ENCODE peak calls at places on chromosomes 12 and 14, in four cellular contexts. E is GM23248; B is CD8-positive, alpha-beta memory T cell; A is PC-9. Z is an unnamed sample. For H3K36me3 and H3K4me1, the result is how much of the 10 kb centered on the place peaks cover.

GRCh38 chr12:130816055-130816454 is 23.0 kb downstream of the STX2 start:
- DNase-seq in E (no peak), B (no peak), A (no peak), Z (no peak)

GRCh38 chr12:75208851-75209781 is 523 bp downstream of the KCNC2 start:
- DNase-seq in E (peak), B (no peak), A (peak), Z (no peak)

GRCh38 chr12:1758887-1759286 is 61.5 kb upstream of the LRTM2 start:
- DNase-seq in E (no peak), B (no peak), A (no peak), Z (no peak)

GRCh38 chr14:94143239-94143638 is 13.8 kb upstream of the IFI27L2 start:
- DNase-seq in E (no peak), B (no peak), A (no peak), Z (no peak)

GRCh38 chr12:93022603-93023340 is 93.7 kb upstream of the EEA1 start:
- DNase-seq in E (no peak), B (no peak), A (no peak), Z (peak)

GRCh38 chr12:76094754-76095153 is 10.3 kb upstream of the NAP1L1 start:
- DNase-seq in E (no peak), B (no peak), A (no peak), Z (no peak)

GRCh38 chr14:68815288-68816182 is 22.7 kb upstream of the ZFP36L1 start:
- DNase-seq in E (peak), B (peak), A (no peak), Z (peak)

GRCh38 chr12:114342651-114343050 is 63.3 kb downstream of the TBX5 start:
- DNase-seq in E (peak), B (no peak), A (no peak), Z (no peak)

GRCh38 chr12:57750561-57751431 is 1.3 kb downstream of the CDK4 start:
- DNase-seq in E (no peak), B (no peak), A (no peak), Z (no peak)

GRCh38 chr12:9258676-9259075 is 50.5 kb upstream of the PZP start:
- DNase-seq in E (no peak), B (no peak), A (no peak), Z (no peak)

GRCh38 chr14:24565766-24566165 is 10.3 kb downstream of the CTSG start:
- DNase-seq in E (no peak), B (no peak), A (no peak), Z (no peak)

GRCh38 chr12:62657363-62657632 is 190.7 kb downstream of the MON2 start:
- DNase-seq in E (peak), B (no peak), A (no peak), Z (no peak)

GRCh38 chr12:20950248-20950647 is 139.7 kb downstream of the SLCO1B3 start:
- DNase-seq in E (peak), B (no peak), A (no peak), Z (peak)

GRCh38 chr12:71071466-71072097 is 86.2 kb downstream of the TSPAN8 start:
- DNase-seq in E (peak), B (no peak), A (no peak), Z (no peak)

GRCh38 chr12:5318874-5319273 is 113.0 kb upstream of the NTF3 start:
- DNase-seq in E (peak), B (no peak), A (no peak), Z (peak)

GRCh38 chr12:46445093-46445492 is 72.5 kb upstream of the SLC38A2 start:
- DNase-seq in E (no peak), B (no peak), A (no peak), Z (no peak)

GRCh38 chr14:64293976-64294671 is at the start of gene ESR2:
- DNase-seq in E (peak), B (peak), A (peak), Z (peak)

GRCh38 chr12:71399197-71399596 is 40.4 kb upstream of the LGR5 start:
- DNase-seq in E (no peak), B (no peak), A (no peak), Z (no peak)

GRCh38 chr12:2084553-2085296 is 31.9 kb downstream of the CACNA1C start:
- DNase-seq in E (peak), B (no peak), A (no peak), Z (no peak)

GRCh38 chr12:122489038-122489437 is 11.7 kb downstream of the ZCCHC8 start:
- DNase-seq in E (no peak), B (no peak), A (no peak), Z (peak)
- H3K36me3 ChIP-seq in E (half or more), B (under half), A (under half), Z (under half)

DNA sequence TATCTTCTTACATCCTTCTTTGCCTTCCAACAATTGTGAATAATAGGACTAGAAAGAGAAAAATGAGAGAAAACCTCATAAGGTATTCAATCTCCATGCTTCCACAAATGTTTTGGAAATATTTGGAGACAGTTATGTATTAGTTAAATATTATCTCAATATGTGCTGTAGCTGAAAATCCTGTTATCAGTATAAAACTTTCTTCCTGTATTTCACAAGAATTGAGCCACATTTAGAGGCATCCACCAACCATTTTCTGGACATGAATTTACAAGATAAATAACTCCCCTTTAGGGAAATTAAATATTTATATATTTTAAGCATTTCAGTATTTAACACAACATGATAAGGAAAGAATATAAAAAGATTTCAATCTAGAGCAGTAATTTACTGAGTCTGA is 200.3 kb downstream of the GPHN start:
- DNase-seq in E (no peak), B (no peak), A (no peak), Z (no peak)
- H3K4me1 ChIP-seq in E (under half), B (under half), A (under half), Z (under half)

GRCh38 chr14:51727526-51727925 is 75.8 kb downstream of the FRMD6 start:
- DNase-seq in E (peak), B (no peak), A (no peak), Z (no peak)
- H3K36me3 ChIP-seq in E (half or more), B (under half), A (under half), Z (under half)

GRCh38 chr14:99735189-99736135 is 51.4 kb downstream of the CYP46A1 start:
- DNase-seq in E (no peak), B (no peak), A (no peak), Z (no peak)
- H3K4me1 ChIP-seq in E (under half), B (under half), A (under half), Z (under half)

DNA sequence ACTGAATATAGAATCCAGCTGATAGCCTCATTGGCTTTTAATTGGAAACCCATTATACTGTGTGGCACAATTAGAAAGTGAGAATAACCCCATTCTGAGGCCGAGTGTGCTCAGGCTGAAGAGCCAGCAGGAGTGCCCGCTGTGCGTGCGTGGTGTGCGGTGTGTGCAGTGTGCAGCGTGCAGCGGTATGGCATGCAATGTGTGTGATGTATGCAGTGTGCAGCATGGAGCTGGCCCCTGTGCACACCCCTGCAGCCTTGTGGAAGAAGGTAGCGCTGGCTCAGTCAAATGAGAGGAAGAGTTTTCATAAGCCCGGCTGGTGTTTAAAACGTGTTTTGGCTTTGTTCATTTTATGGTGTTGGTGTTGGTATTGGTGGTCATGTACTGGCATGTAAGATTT is 22.9 kb downstream of the CKB start:
- DNase-seq in E (no peak), B (no peak), A (no peak), Z (no peak)
- H3K36me3 ChIP-seq in E (half or more), B (under half), A (half or more), Z (under half)

GRCh38 chr12:50620050-50620974 is 115.5 kb downstream of the DIP2B start:
- DNase-seq in E (peak), B (no peak), A (peak), Z (no peak)

GRCh38 chr12:50619610-50619958 is 114.8 kb downstream of the DIP2B start:
- DNase-seq in E (no peak), B (no peak), A (no peak), Z (no peak)

GRCh38 chr12:50620975-50621360 is 116.2 kb downstream of the DIP2B start:
- DNase-seq in E (no peak), B (no peak), A (no peak), Z (no peak)

GRCh38 chr12:50618864-50619609 is 114.3 kb downstream of the DIP2B start:
- DNase-seq in E (no peak), B (no peak), A (peak), Z (peak)

DNA sequence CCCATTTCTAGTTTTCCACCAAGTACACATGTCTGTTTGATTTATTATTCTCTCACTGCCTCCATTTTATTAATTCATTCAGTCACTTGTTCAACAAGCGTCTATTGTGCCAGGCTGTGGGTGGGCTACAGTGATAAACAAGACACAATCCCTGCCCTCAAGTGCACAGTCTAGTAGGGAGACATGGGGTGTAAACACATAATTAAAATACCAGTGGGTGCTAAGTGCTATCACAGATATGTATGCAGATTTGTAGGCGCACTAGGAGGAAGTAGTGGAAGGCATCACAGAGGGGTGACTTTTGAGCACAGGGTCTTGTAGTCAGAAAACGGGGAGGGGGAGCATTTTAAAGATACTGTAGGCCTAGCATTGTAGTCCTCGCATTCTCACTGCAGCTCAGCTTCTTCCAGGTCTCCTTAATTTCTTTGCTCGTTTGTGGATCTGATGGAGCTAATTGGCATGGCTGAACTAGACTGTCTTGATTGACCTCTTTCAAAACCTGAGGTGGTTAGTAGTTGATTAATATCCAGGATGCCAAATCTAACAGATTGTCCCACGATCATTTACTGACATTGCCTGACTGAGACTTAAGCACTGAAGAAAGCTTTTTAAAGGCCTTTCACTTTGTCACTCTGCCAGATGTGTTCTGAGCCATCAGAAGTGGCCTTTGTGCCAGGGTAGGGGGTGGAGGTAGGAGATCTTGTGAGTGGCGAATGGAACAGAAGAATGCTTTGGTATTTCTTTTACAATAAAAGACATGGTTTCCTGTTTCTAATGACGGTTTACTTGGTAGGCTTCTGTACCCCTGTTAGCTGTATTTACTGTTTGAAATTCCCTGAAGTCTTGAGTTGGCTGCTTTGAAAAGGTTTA is 116.9 kb downstream of the DIP2B start:
- DNase-seq in E (no peak), B (no peak), A (no peak), Z (peak)
- H3K4me1 ChIP-seq in E (under half), B (under half), A (half or more), Z (under half)

GRCh38 chr12:132026796-132027500 is 77.2 kb downstream of the EP400 start:
- DNase-seq in E (no peak), B (no peak), A (no peak), Z (no peak)
- H3K36me3 ChIP-seq in E (under half), B (half or more), A (half or more), Z (under half)

GRCh38 chr14:55604900-55605418 is 25.0 kb downstream of the KTN1 start:
- DNase-seq in E (no peak), B (no peak), A (no peak), Z (no peak)

GRCh38 chr14:55604467-55604866 is 24.5 kb downstream of the KTN1 start:
- DNase-seq in E (no peak), B (no peak), A (no peak), Z (no peak)

GRCh38 chr14:55603401-55603953 is 23.5 kb downstream of the KTN1 start:
- DNase-seq in E (no peak), B (no peak), A (no peak), Z (no peak)

GRCh38 chr14:55607386-55607785 is 27.4 kb downstream of the KTN1 start:
- DNase-seq in E (no peak), B (no peak), A (no peak), Z (no peak)

DNA sequence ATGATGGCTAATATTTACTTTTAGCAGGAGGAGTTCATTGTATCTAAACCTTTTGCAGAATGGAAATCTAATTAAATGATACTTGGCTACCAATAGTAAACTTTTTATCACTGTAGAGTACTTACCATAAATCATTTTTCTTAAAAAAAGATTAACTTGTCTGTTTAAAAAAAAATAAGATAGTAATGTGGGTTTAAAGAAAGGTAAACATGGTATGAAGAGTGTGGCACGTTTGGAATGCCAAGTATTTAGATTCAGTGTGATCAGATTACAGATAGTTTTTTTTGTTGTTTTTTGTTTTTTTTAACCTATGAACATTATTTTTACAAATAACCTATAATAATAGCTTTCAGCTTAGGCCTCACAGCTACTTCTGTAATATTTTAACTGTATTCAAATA is 25.8 kb downstream of the KTN1 start:
- DNase-seq in E (no peak), B (no peak), A (no peak), Z (no peak)
- H3K4me1 ChIP-seq in E (half or more), B (under half), A (half or more), Z (under half)

GRCh38 chr12:12818693-12819092 is 5.5 kb downstream of the DDX47 start:
- DNase-seq in E (no peak), B (no peak), A (no peak), Z (no peak)
- H3K36me3 ChIP-seq in E (half or more), B (under half), A (half or more), Z (under half)

DNA sequence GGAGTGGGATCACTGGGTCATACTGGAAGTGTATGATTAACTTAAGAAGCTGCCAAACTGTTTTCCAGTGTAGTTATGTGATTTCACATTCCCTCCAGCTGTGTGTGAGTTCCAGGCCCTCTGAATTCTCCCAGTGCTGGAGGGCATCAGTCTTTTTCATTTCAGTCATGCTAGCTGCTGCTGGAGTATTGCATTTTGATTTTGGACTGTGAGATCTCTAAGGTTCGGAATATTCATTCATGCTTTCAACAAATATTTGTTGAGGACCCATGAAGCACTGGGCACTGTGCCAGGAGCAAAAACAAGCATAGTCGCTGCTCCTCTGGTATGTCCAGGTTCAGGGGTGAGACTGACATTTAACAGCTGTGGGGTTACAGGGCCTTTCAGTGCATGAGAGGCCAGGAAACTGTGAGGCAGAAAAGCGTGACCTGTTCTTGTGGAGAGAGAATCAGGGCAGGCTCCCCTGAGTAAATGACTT is 133.2 kb downstream of the SCARB1 start:
- DNase-seq in E (peak), B (no peak), A (no peak), Z (no peak)
- H3K4me1 ChIP-seq in E (under half), B (under half), A (under half), Z (under half)